ENCODE peak calls at places on chromosomes 3 and 15, in nine cellular contexts. Y, T, O, U, Q, N, P, E and D are unnamed samples.

GRCh38 chr3:11507719-11508118 is 136.0 kb downstream of the VGLL4 start:
- DNase-seq in Y (no peak), T (no peak), O (no peak), U (no peak), Q (no peak), N (no peak), P (no peak), E (no peak), D (no peak)

GRCh38 chr3:155367510-155367909 is 74.0 kb upstream of the STRIT1 start:
- DNase-seq in Y (no peak), T (no peak), O (no peak), U (peak), Q (no peak), N (no peak), P (no peak), E (no peak), D (no peak)

GRCh38 chr15:70327328-70328136 is 229.8 kb upstream of the TLE3 start:
- DNase-seq in Y (no peak), T (no peak), O (no peak), U (no peak), Q (no peak), N (peak), P (no peak), E (peak), D (no peak)

GRCh38 chr3:104887069-104887468 is 479.6 kb upstream of the ALCAM start:
- DNase-seq in Y (no peak), T (no peak), O (no peak), U (no peak), Q (no peak), N (no peak), P (no peak), E (no peak), D (no peak)

GRCh38 chr3:185153170-185153733 is 392 bp upstream of the C3orf70 start:
- DNase-seq in Y (no peak), T (no peak), O (no peak), U (no peak), Q (no peak), N (no peak), P (no peak), E (no peak), D (no peak)

GRCh38 chr3:141618938-141619337 is 119.2 kb upstream of the RNF7 start:
- DNase-seq in Y (no peak), T (no peak), O (no peak), U (no peak), Q (no peak), N (no peak), P (no peak), E (no peak), D (no peak)

GRCh38 chr15:52217186-52217585 is 26.0 kb upstream of the GNB5 start:
- DNase-seq in Y (peak), T (peak), O (no peak), U (peak), Q (no peak), N (no peak), P (no peak), E (no peak), D (no peak)

GRCh38 chr15:58758141-58758540 is 8.6 kb upstream of the ADAM10 start:
- DNase-seq in Y (no peak), T (no peak), O (no peak), U (peak), Q (no peak), N (peak), P (no peak), E (no peak), D (no peak)

GRCh38 chr3:127440384-127440783 is 150.1 kb downstream of the TPRA1 start:
- DNase-seq in Y (peak), T (no peak), O (no peak), U (no peak), Q (no peak), N (no peak), P (no peak), E (no peak), D (no peak)

GRCh38 chr15:101372149-101372577 is 77.1 kb upstream of the SNRPA1 start:
- DNase-seq in Y (no peak), T (peak), O (no peak), U (no peak), Q (no peak), N (no peak), P (no peak), E (no peak), D (no peak)

GRCh38 chr3:37542772-37543449 is 318.8 kb upstream of the CTDSPL start:
- DNase-seq in Y (no peak), T (no peak), O (no peak), U (no peak), Q (no peak), N (peak), P (no peak), E (no peak), D (no peak)

GRCh38 chr3:4421121-4421520 is 45.9 kb downstream of the SUMF1 start:
- DNase-seq in Y (no peak), T (no peak), O (no peak), U (no peak), Q (no peak), N (peak), P (no peak), E (no peak), D (no peak)

GRCh38 chr3:42632146-42632545 is 21.4 kb upstream of the ZBTB47 start:
- DNase-seq in Y (no peak), T (no peak), O (no peak), U (no peak), Q (no peak), N (no peak), P (no peak), E (no peak), D (no peak)